ENCODE peak calls at places on chromosomes 13 and 19, in five cellular contexts. S is breast epithelium; R is HFF-Myc; H is CD8-positive, alpha-beta memory T cell; U is esophagus squamous epithelium. K is an unnamed sample.

GRCh38 chr13:23467048-23467931 is 33.8 kb upstream of the SACS start:
- DNase-seq in H (no peak), S (no peak), R (peak), U (no peak), K (no peak)

GRCh38 chr19:6963937-6964336 is 57.3 kb downstream of the MBD3L2B start:
- DNase-seq in U (no peak), H (peak), R (no peak), S (no peak), K (no peak)

GRCh38 chr13:86792153-86792651 is 879.0 kb upstream of the SLITRK5 start:
- DNase-seq in S (no peak), H (no peak), U (no peak), R (no peak), K (no peak)

GRCh38 chr19:10871711-10872550 is 578 bp downstream of the CARM1 start:
- DNase-seq in H (peak), U (no peak), S (peak), R (no peak), K (no peak)

GRCh38 chr19:40445945-40446784 is 2.0 kb upstream of the SERTAD3 start:
- DNase-seq in U (no peak), H (no peak), S (peak), R (no peak), K (no peak)

GRCh38 chr13:26308250-26308649 is 54.3 kb downstream of the CDK8 start:
- DNase-seq in U (no peak), R (no peak), H (no peak), S (no peak), K (no peak)

GRCh38 chr19:51743405-51743804 is 8.3 kb downstream of the FPR1 start:
- DNase-seq in H (no peak), R (no peak), U (no peak), S (no peak), K (no peak)

GRCh38 chr13:36131215-36131930 is at the start of gene DCLK1:
- DNase-seq in S (no peak), H (no peak), R (no peak), U (no peak), K (no peak)

GRCh38 chr13:43484432-43485225 is 302.1 kb downstream of the ENOX1 start:
- DNase-seq in R (no peak), S (no peak), U (no peak), H (no peak), K (no peak)

GRCh38 chr13:66162470-66162869 is 1067.7 kb downstream of the PCDH9 start:
- DNase-seq in S (no peak), H (no peak), R (no peak), U (no peak), K (no peak)

GRCh38 chr13:111115051-111115840 is at the start of gene ARHGEF7:
- DNase-seq in S (no peak), R (no peak), U (no peak), H (no peak), K (no peak)

GRCh38 chr13:99125335-99125915 is 75.2 kb upstream of the UBAC2 start:
- DNase-seq in U (no peak), R (no peak), H (no peak), S (no peak), K (no peak)
- H3K4me3 ChIP-seq in U (no peak), R (no peak), H (no peak), S (no peak), K (peak)

DNA sequence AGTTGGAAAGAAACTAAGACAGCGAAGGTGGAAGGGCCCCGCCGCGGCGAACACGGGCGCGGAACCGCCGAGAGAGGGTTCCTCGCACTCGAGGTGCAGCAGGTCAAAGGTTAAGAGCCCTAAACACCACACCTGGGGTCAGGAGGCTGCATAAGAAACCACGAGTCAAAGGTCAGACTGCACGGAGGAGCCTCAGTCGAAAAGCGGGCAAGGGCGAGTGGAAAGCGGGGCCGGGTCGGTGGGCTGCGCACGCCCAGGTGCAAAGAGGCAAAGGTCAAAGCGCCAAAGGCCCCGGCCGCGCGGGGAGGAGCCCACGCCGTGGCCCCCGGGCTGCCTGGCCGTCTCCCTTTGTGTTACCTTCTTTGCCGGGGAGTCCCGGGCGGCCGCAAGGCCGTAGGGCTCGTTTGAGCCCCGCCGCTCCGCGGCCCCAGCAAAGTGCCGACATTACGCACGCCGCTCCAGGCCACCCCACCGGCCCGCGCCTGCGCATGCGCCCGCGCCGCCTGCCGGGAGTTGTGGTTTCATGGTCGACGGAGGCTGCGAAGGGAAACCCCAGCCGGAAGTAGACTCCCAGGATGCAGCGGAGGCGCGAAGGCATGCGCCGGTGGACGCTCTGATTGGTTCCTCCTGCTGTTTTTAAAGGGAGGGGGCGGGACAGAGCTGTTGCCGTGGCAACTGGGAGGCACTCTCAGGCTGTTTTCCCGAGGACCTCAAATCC is at the start of gene POLRMT:
- DNase-seq in S (peak), U (peak), R (peak), H (peak), K (peak)
- H3K4me3 ChIP-seq in S (peak), U (peak), R (peak), H (peak), K (peak)

DNA sequence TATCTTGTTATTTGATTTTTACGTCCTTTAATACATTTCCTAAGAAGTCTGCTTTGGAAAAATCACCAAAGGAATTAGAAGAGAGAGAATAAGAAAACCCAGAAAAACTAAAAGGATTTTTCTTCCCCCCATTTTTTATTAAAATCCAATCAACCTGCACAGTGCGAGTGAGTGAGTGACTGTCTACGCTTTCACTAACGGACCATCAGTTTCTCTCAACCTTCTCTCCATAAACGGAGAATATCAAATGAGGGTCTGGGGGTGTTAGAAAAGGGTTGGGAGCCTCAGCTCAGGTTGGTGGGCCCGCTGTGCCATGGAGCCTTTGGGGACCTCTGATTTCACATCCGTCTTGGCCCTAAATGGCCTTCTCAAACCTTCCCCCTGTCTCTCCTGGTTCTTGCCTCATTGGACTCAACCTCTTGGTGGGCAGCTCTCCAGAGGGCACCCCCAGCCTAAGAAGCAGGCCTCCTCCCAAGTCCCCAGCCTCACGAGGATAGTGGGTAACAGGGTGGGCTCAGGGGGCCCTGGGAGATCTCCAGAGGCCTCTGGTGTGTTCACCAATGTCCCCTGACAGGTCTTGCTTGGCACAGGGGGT is 764 bp upstream of the LRP3 start:
- DNase-seq in U (no peak), H (no peak), S (no peak), R (no peak), K (no peak)
- H3K4me3 ChIP-seq in U (peak), H (no peak), S (peak), R (peak), K (peak)

GRCh38 chr19:54532528-54532927 is 29.9 kb downstream of the LAIR2 start:
- DNase-seq in H (no peak), R (no peak), S (no peak), U (no peak), K (no peak)
- H3K4me3 ChIP-seq in H (no peak), R (no peak), S (no peak), U (no peak), K (no peak)

GRCh38 chr19:2629491-2630351 is 72.8 kb downstream of the GNG7 start:
- DNase-seq in H (no peak), S (no peak), R (no peak), U (no peak), K (no peak)
- H3K4me3 ChIP-seq in H (no peak), S (no peak), R (no peak), U (no peak), K (no peak)

GRCh38 chr13:98503175-98504028 is 73.5 kb downstream of the STK24 start:
- DNase-seq in R (no peak), S (no peak), U (no peak), H (no peak), K (no peak)

GRCh38 chr13:98500963-98501421 is 75.9 kb downstream of the STK24 start:
- DNase-seq in H (no peak), U (no peak), S (no peak), R (no peak), K (no peak)

GRCh38 chr13:98504371-98504963 is 72.4 kb downstream of the STK24 start:
- DNase-seq in H (no peak), R (no peak), U (no peak), S (no peak), K (no peak)

GRCh38 chr13:98506343-98507059 is 70.4 kb downstream of the STK24 start:
- DNase-seq in R (no peak), U (no peak), S (no peak), H (no peak), K (no peak)

DNA sequence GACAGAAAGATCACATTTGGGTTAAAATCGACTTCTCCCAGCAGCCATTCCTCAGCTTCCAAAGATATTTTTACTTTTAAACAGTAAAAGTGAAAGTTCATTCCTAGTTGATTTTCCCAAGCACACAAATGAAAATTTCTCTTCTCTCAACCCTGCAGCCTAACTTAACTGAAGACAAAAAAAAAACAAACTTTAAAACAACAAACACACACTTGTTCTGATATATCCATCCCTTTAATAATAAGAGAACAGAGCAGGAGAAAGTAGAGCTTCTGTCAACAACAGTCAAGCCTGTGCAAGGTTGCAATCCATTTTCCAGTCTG is 72.9 kb downstream of the STK24 start:
- DNase-seq in S (no peak), U (no peak), R (no peak), H (no peak), K (no peak)
- H3K4me3 ChIP-seq in S (no peak), U (no peak), R (no peak), H (no peak), K (peak)

GRCh38 chr19:55027472-55028337 is 10.4 kb downstream of the GP6 start:
- DNase-seq in S (no peak), R (no peak), H (no peak), U (no peak), K (no peak)
- H3K4me3 ChIP-seq in S (no peak), R (no peak), H (no peak), U (no peak), K (no peak)

DNA sequence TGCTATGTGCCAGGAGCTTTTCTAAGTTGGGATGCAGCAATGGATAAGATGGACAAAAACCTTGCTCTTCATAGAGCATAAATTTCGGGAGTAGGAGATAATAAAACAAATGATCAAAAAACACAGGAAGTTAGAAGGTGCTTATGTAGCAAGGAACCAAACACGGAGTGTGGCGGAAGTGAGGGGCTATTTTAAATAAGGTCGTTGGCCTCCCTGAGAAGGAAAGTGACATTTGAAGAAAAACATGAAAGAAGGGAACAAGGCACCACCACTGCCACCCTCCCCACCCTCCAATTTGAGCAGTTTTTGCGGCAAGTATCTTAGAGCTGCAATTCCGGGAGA is 3.2 kb upstream of the GSX1 start:
- DNase-seq in R (no peak), U (no peak), S (no peak), H (no peak), K (no peak)
- H3K4me3 ChIP-seq in R (no peak), U (no peak), S (no peak), H (peak), K (peak)

DNA sequence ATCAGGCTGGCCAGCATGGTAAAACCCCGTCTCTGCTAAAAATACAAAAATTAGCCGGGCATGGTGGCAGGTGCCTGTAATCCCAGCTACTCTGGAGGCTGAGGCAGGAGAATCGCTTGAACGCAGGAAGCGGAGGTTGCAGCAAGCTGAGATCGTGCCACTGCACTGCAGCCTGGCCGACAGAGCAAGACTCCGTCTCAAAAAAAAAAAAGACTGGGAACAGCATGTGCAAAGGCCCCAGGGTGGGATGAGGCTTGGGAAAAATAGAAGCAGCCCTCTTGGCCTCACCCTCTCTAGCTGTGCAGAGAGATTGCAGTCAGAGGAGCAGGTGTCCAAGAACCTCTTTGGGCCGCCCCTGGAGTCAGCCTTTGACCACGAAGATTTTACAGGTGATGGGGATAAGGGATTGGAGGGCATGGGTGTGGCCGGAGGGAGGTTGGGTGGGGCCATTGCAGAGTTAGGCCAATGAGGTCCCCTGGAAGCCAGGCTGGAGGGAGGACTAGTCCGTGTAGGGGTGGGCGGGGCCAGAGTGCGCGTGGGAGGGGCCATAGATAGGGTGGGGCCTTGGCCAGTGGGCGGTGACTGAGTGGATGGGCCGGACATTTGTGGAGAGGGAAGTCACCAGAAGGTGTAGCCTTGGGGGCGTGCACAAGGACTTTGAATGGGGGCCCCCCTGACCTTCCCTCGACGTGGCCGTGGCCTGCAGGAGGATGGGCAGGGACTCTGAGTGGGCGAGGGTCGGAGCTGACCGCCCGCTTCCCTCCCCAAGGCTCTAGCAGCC is 16.9 kb upstream of the B3GNT3 start:
- DNase-seq in S (peak), H (no peak), R (no peak), U (no peak), K (no peak)
- H3K4me3 ChIP-seq in S (peak), H (no peak), R (peak), U (peak), K (peak)